ENCODE peak calls at places on chromosomes 5 and 9, in ten cellular contexts. One of them, this sample, is unnamed.
A peak's percentile ranks its signal among the peaks of the same experiment; 100 is the strongest.

GRCh38 chr5:153463806-153464205 is 26.7 kb upstream of the GRIA1 start:
- DNase-seq in brain microvascular endothelial cell: peak; percentile 29
- DNase-seq in H1: no peak
- DNase-seq in MM.1S: no peak
- DNase-seq in foreskin fibroblast: peak; percentile 91
- DNase-seq in kidney: no peak
- DNase-seq in fibroblast of mammary gland: peak; percentile 93
- DNase-seq in CD8-positive, alpha-beta T cell: no peak
- DNase-seq in retinal pigment epithelial cell: peak; percentile 73
- DNase-seq in PC-9: no peak
- DNase-seq in this sample: peak; percentile 95

GRCh38 chr9:20335668-20336332 is 286.5 kb downstream of the MLLT3 start:
- DNase-seq in brain microvascular endothelial cell: no peak
- DNase-seq in H1: no peak
- DNase-seq in MM.1S: no peak
- DNase-seq in foreskin fibroblast: no peak
- DNase-seq in kidney: no peak
- DNase-seq in fibroblast of mammary gland: no peak
- DNase-seq in CD8-positive, alpha-beta T cell: no peak
- DNase-seq in retinal pigment epithelial cell: no peak
- DNase-seq in PC-9: no peak
- DNase-seq in this sample: no peak

GRCh38 chr5:140806834-140807775 is at the start of gene PCDHA4:
- DNase-seq in brain microvascular endothelial cell: no peak
- DNase-seq in H1: no peak
- DNase-seq in MM.1S: no peak
- DNase-seq in foreskin fibroblast: peak; percentile 17
- DNase-seq in kidney: peak; percentile 73
- DNase-seq in fibroblast of mammary gland: peak; percentile 13
- DNase-seq in CD8-positive, alpha-beta T cell: no peak
- DNase-seq in retinal pigment epithelial cell: no peak
- DNase-seq in PC-9: no peak
- DNase-seq in this sample: peak; percentile 19

GRCh38 chr5:76724871-76725270 is 8.9 kb downstream of the F2R start:
- DNase-seq in brain microvascular endothelial cell: peak; percentile 89
- DNase-seq in H1: no peak
- DNase-seq in MM.1S: no peak
- DNase-seq in foreskin fibroblast: peak; percentile 85
- DNase-seq in kidney: no peak
- DNase-seq in fibroblast of mammary gland: peak; percentile 67
- DNase-seq in CD8-positive, alpha-beta T cell: no peak
- DNase-seq in retinal pigment epithelial cell: peak; percentile 69
- DNase-seq in PC-9: no peak
- DNase-seq in this sample: peak; percentile 89

GRCh38 chr9:98335666-98336065 is 80.2 kb upstream of the TBC1D2 start:
- DNase-seq in brain microvascular endothelial cell: no peak
- DNase-seq in H1: no peak
- DNase-seq in MM.1S: no peak
- DNase-seq in foreskin fibroblast: no peak
- DNase-seq in kidney: no peak
- DNase-seq in fibroblast of mammary gland: no peak
- DNase-seq in CD8-positive, alpha-beta T cell: no peak
- DNase-seq in retinal pigment epithelial cell: no peak
- DNase-seq in PC-9: no peak
- DNase-seq in this sample: no peak

GRCh38 chr5:76439929-76440328 is 36.8 kb downstream of the IQGAP2 start:
- DNase-seq in brain microvascular endothelial cell: no peak
- DNase-seq in H1: no peak
- DNase-seq in MM.1S: no peak
- DNase-seq in foreskin fibroblast: no peak
- DNase-seq in kidney: no peak
- DNase-seq in fibroblast of mammary gland: no peak
- DNase-seq in CD8-positive, alpha-beta T cell: no peak
- DNase-seq in retinal pigment epithelial cell: no peak
- DNase-seq in PC-9: no peak
- DNase-seq in this sample: no peak

GRCh38 chr5:14143509-14143842 is 334 bp downstream of the TRIO start:
- DNase-seq in brain microvascular endothelial cell: no peak
- DNase-seq in H1: no peak
- DNase-seq in MM.1S: no peak
- DNase-seq in foreskin fibroblast: no peak
- DNase-seq in kidney: no peak
- DNase-seq in fibroblast of mammary gland: no peak
- DNase-seq in CD8-positive, alpha-beta T cell: no peak
- DNase-seq in retinal pigment epithelial cell: no peak
- DNase-seq in PC-9: no peak
- DNase-seq in this sample: no peak

GRCh38 chr9:84759300-84759750 is 89.8 kb downstream of the NTRK2 start:
- DNase-seq in brain microvascular endothelial cell: no peak
- DNase-seq in H1: no peak
- DNase-seq in MM.1S: peak; percentile 57
- DNase-seq in foreskin fibroblast: no peak
- DNase-seq in kidney: no peak
- DNase-seq in fibroblast of mammary gland: no peak
- DNase-seq in CD8-positive, alpha-beta T cell: no peak
- DNase-seq in retinal pigment epithelial cell: no peak
- DNase-seq in PC-9: no peak
- DNase-seq in this sample: no peak

GRCh38 chr5:94433393-94434149 is 184.8 kb downstream of the KIAA0825 start:
- DNase-seq in brain microvascular endothelial cell: peak; percentile 13
- DNase-seq in H1: no peak
- DNase-seq in MM.1S: peak; percentile 30
- DNase-seq in foreskin fibroblast: peak; percentile 94
- DNase-seq in kidney: no peak
- DNase-seq in fibroblast of mammary gland: peak; percentile 95
- DNase-seq in CD8-positive, alpha-beta T cell: no peak
- DNase-seq in retinal pigment epithelial cell: no peak
- DNase-seq in PC-9: peak; percentile 6
- DNase-seq in this sample: peak; percentile 93

GRCh38 chr9:121770415-121771273 is 119.2 kb downstream of the DAB2IP start:
- DNase-seq in brain microvascular endothelial cell: no peak
- DNase-seq in H1: no peak
- DNase-seq in MM.1S: no peak
- DNase-seq in foreskin fibroblast: peak; percentile 81
- DNase-seq in kidney: peak; percentile 32
- DNase-seq in fibroblast of mammary gland: peak; percentile 73
- DNase-seq in CD8-positive, alpha-beta T cell: no peak
- DNase-seq in retinal pigment epithelial cell: no peak
- DNase-seq in PC-9: no peak
- DNase-seq in this sample: peak; percentile 44

GRCh38 chr9:14271078-14271673 is 42.8 kb downstream of the NFIB start:
- DNase-seq in brain microvascular endothelial cell: peak; percentile 87
- DNase-seq in H1: no peak
- DNase-seq in MM.1S: no peak
- DNase-seq in foreskin fibroblast: peak; percentile 91
- DNase-seq in kidney: peak; percentile 72
- DNase-seq in fibroblast of mammary gland: peak; percentile 85
- DNase-seq in CD8-positive, alpha-beta T cell: no peak
- DNase-seq in retinal pigment epithelial cell: no peak
- DNase-seq in PC-9: no peak
- DNase-seq in this sample: peak; percentile 88

GRCh38 chr9:115413304-115413703 is 295.3 kb upstream of the TNC start:
- DNase-seq in brain microvascular endothelial cell: no peak
- DNase-seq in H1: no peak
- DNase-seq in MM.1S: no peak
- DNase-seq in foreskin fibroblast: no peak
- DNase-seq in kidney: no peak
- DNase-seq in fibroblast of mammary gland: no peak
- DNase-seq in CD8-positive, alpha-beta T cell: no peak
- DNase-seq in retinal pigment epithelial cell: no peak
- DNase-seq in PC-9: no peak
- DNase-seq in this sample: no peak

GRCh38 chr5:42912184-42912766 is 100.6 kb upstream of the SELENOP start:
- DNase-seq in brain microvascular endothelial cell: peak; percentile 51
- DNase-seq in H1: no peak
- DNase-seq in MM.1S: peak; percentile 60
- DNase-seq in foreskin fibroblast: peak; percentile 79
- DNase-seq in kidney: no peak
- DNase-seq in fibroblast of mammary gland: peak; percentile 66
- DNase-seq in CD8-positive, alpha-beta T cell: peak; percentile 63
- DNase-seq in retinal pigment epithelial cell: no peak
- DNase-seq in PC-9: peak; percentile 74
- DNase-seq in this sample: peak; percentile 70

GRCh38 chr5:142913728-142914338 is 143.7 kb downstream of the ARHGAP26 start:
- DNase-seq in brain microvascular endothelial cell: no peak
- DNase-seq in H1: no peak
- DNase-seq in MM.1S: no peak
- DNase-seq in foreskin fibroblast: no peak
- DNase-seq in kidney: no peak
- DNase-seq in fibroblast of mammary gland: no peak
- DNase-seq in CD8-positive, alpha-beta T cell: no peak
- DNase-seq in retinal pigment epithelial cell: peak; percentile 60
- DNase-seq in PC-9: peak; percentile 51
- DNase-seq in this sample: no peak
- TF ChIP-seq CTCF in brain microvascular endothelial cell: peak; percentile 33
- TF ChIP-seq CTCF in H1: peak; percentile 57
- TF ChIP-seq CTCF in MM.1S: no peak
- TF ChIP-seq CTCF in foreskin fibroblast: no peak
- TF ChIP-seq CTCF in kidney: no peak
- TF ChIP-seq CTCF in fibroblast of mammary gland: no peak
- TF ChIP-seq CTCF in CD8-positive, alpha-beta T cell: no peak
- TF ChIP-seq CTCF in retinal pigment epithelial cell: peak; percentile 50
- TF ChIP-seq CTCF in PC-9: peak; percentile 52
- TF ChIP-seq CTCF in this sample: no peak

GRCh38 chr5:122150128-122150685 is 20.9 kb downstream of the ZNF474 start:
- DNase-seq in brain microvascular endothelial cell: peak; percentile 67
- DNase-seq in H1: no peak
- DNase-seq in MM.1S: no peak
- DNase-seq in foreskin fibroblast: no peak
- DNase-seq in kidney: no peak
- DNase-seq in fibroblast of mammary gland: no peak
- DNase-seq in CD8-positive, alpha-beta T cell: no peak
- DNase-seq in retinal pigment epithelial cell: no peak
- DNase-seq in PC-9: no peak
- DNase-seq in this sample: no peak
- H3K4me3 ChIP-seq in brain microvascular endothelial cell: no peak overlapping the region
- H3K4me3 ChIP-seq in H1: no peak overlapping the region
- H3K4me3 ChIP-seq in MM.1S: no peak overlapping the region
- H3K4me3 ChIP-seq in foreskin fibroblast: no peak overlapping the region
- H3K4me3 ChIP-seq in kidney: no peak overlapping the region
- H3K4me3 ChIP-seq in fibroblast of mammary gland: no peak overlapping the region
- H3K4me3 ChIP-seq in CD8-positive, alpha-beta T cell: no peak overlapping the region
- H3K4me3 ChIP-seq in retinal pigment epithelial cell: no peak overlapping the region
- H3K4me3 ChIP-seq in PC-9: no peak overlapping the region
- H3K4me3 ChIP-seq in this sample: no peak overlapping the region

GRCh38 chr5:53257806-53258373 is 148.3 kb upstream of the MOCS2 start:
- DNase-seq in brain microvascular endothelial cell: no peak
- DNase-seq in H1: no peak
- DNase-seq in MM.1S: no peak
- DNase-seq in foreskin fibroblast: peak; percentile 42
- DNase-seq in kidney: no peak
- DNase-seq in fibroblast of mammary gland: no peak
- DNase-seq in CD8-positive, alpha-beta T cell: no peak
- DNase-seq in retinal pigment epithelial cell: no peak
- DNase-seq in PC-9: no peak
- DNase-seq in this sample: no peak

GRCh38 chr5:53262348-53262970 is 152.9 kb upstream of the MOCS2 start:
- DNase-seq in brain microvascular endothelial cell: peak; percentile 63
- DNase-seq in H1: no peak
- DNase-seq in MM.1S: no peak
- DNase-seq in foreskin fibroblast: peak; percentile 87
- DNase-seq in kidney: no peak
- DNase-seq in fibroblast of mammary gland: peak; percentile 75
- DNase-seq in CD8-positive, alpha-beta T cell: no peak
- DNase-seq in retinal pigment epithelial cell: no peak
- DNase-seq in PC-9: no peak
- DNase-seq in this sample: peak; percentile 68

GRCh38 chr5:53259176-53259575 is 149.6 kb upstream of the MOCS2 start:
- DNase-seq in brain microvascular endothelial cell: no peak
- DNase-seq in H1: no peak
- DNase-seq in MM.1S: no peak
- DNase-seq in foreskin fibroblast: no peak
- DNase-seq in kidney: no peak
- DNase-seq in fibroblast of mammary gland: no peak
- DNase-seq in CD8-positive, alpha-beta T cell: no peak
- DNase-seq in retinal pigment epithelial cell: no peak
- DNase-seq in PC-9: no peak
- DNase-seq in this sample: no peak

GRCh38 chr5:53261245-53261644 is 151.7 kb upstream of the MOCS2 start:
- DNase-seq in brain microvascular endothelial cell: peak; percentile 14
- DNase-seq in H1: no peak
- DNase-seq in MM.1S: no peak
- DNase-seq in foreskin fibroblast: peak; percentile 41
- DNase-seq in kidney: no peak
- DNase-seq in fibroblast of mammary gland: peak; percentile 40
- DNase-seq in CD8-positive, alpha-beta T cell: no peak
- DNase-seq in retinal pigment epithelial cell: no peak
- DNase-seq in PC-9: no peak
- DNase-seq in this sample: no peak

GRCh38 chr5:53260446-53260845 is 150.9 kb upstream of the MOCS2 start:
- DNase-seq in brain microvascular endothelial cell: no peak
- DNase-seq in H1: no peak
- DNase-seq in MM.1S: no peak
- DNase-seq in foreskin fibroblast: no peak
- DNase-seq in kidney: no peak
- DNase-seq in fibroblast of mammary gland: no peak
- DNase-seq in CD8-positive, alpha-beta T cell: no peak
- DNase-seq in retinal pigment epithelial cell: no peak
- DNase-seq in PC-9: no peak
- DNase-seq in this sample: no peak
- TF ChIP-seq CTCF in brain microvascular endothelial cell: no peak
- TF ChIP-seq CTCF in H1: no peak
- TF ChIP-seq CTCF in MM.1S: no peak
- TF ChIP-seq CTCF in foreskin fibroblast: no peak
- TF ChIP-seq CTCF in kidney: no peak
- TF ChIP-seq CTCF in fibroblast of mammary gland: no peak
- TF ChIP-seq CTCF in CD8-positive, alpha-beta T cell: no peak
- TF ChIP-seq CTCF in retinal pigment epithelial cell: no peak
- TF ChIP-seq CTCF in PC-9: no peak
- TF ChIP-seq CTCF in this sample: no peak

GRCh38 chr9:133701981-133702797 is 36.0 kb downstream of the SARDH start:
- DNase-seq in brain microvascular endothelial cell: no peak
- DNase-seq in H1: no peak
- DNase-seq in MM.1S: no peak
- DNase-seq in foreskin fibroblast: no peak
- DNase-seq in kidney: peak; percentile 82
- DNase-seq in fibroblast of mammary gland: no peak
- DNase-seq in CD8-positive, alpha-beta T cell: peak; percentile 69
- DNase-seq in retinal pigment epithelial cell: no peak
- DNase-seq in PC-9: no peak
- DNase-seq in this sample: peak; percentile 32
- H3K4me3 ChIP-seq in brain microvascular endothelial cell: peak overlapping the region; percentile 39
- H3K4me3 ChIP-seq in H1: no peak overlapping the region
- H3K4me3 ChIP-seq in MM.1S: no peak overlapping the region
- H3K4me3 ChIP-seq in foreskin fibroblast: no peak overlapping the region
- H3K4me3 ChIP-seq in kidney: peak overlapping the region; percentile 25
- H3K4me3 ChIP-seq in fibroblast of mammary gland: no peak overlapping the region
- H3K4me3 ChIP-seq in CD8-positive, alpha-beta T cell: peak overlapping the region; percentile 69
- H3K4me3 ChIP-seq in retinal pigment epithelial cell: peak overlapping the region; percentile 36
- H3K4me3 ChIP-seq in PC-9: no peak overlapping the region
- H3K4me3 ChIP-seq in this sample: peak overlapping the region; percentile 27

GRCh38 chr5:61675015-61675692 is 343.1 kb downstream of the ZSWIM6 start:
- DNase-seq in brain microvascular endothelial cell: no peak
- DNase-seq in H1: no peak
- DNase-seq in MM.1S: no peak
- DNase-seq in foreskin fibroblast: no peak
- DNase-seq in kidney: no peak
- DNase-seq in fibroblast of mammary gland: no peak
- DNase-seq in CD8-positive, alpha-beta T cell: no peak
- DNase-seq in retinal pigment epithelial cell: peak; percentile 40
- DNase-seq in PC-9: no peak
- DNase-seq in this sample: peak; percentile 7
- TF ChIP-seq CTCF in brain microvascular endothelial cell: peak; percentile 38
- TF ChIP-seq CTCF in H1: peak; percentile 41
- TF ChIP-seq CTCF in MM.1S: no peak
- TF ChIP-seq CTCF in foreskin fibroblast: no peak
- TF ChIP-seq CTCF in kidney: no peak
- TF ChIP-seq CTCF in fibroblast of mammary gland: no peak
- TF ChIP-seq CTCF in CD8-positive, alpha-beta T cell: no peak
- TF ChIP-seq CTCF in retinal pigment epithelial cell: peak; percentile 59
- TF ChIP-seq CTCF in PC-9: no peak
- TF ChIP-seq CTCF in this sample: peak; percentile 24

GRCh38 chr9:12790883-12791282 is 16.1 kb downstream of the LURAP1L start:
- DNase-seq in brain microvascular endothelial cell: no peak
- DNase-seq in H1: no peak
- DNase-seq in MM.1S: no peak
- DNase-seq in foreskin fibroblast: no peak
- DNase-seq in kidney: no peak
- DNase-seq in fibroblast of mammary gland: no peak
- DNase-seq in CD8-positive, alpha-beta T cell: no peak
- DNase-seq in retinal pigment epithelial cell: no peak
- DNase-seq in PC-9: no peak
- DNase-seq in this sample: no peak
- H3K4me3 ChIP-seq in brain microvascular endothelial cell: no peak overlapping the region
- H3K4me3 ChIP-seq in H1: no peak overlapping the region
- H3K4me3 ChIP-seq in MM.1S: no peak overlapping the region
- H3K4me3 ChIP-seq in foreskin fibroblast: no peak overlapping the region
- H3K4me3 ChIP-seq in kidney: no peak overlapping the region
- H3K4me3 ChIP-seq in fibroblast of mammary gland: no peak overlapping the region
- H3K4me3 ChIP-seq in CD8-positive, alpha-beta T cell: no peak overlapping the region
- H3K4me3 ChIP-seq in retinal pigment epithelial cell: no peak overlapping the region
- H3K4me3 ChIP-seq in PC-9: no peak overlapping the region
- H3K4me3 ChIP-seq in this sample: no peak overlapping the region

This sample was measured in fibroblast of villous mesenchyme.